ENCODE peak calls at places on chromosomes 1 and 21, in six cellular contexts. One of them, this sample, is unnamed.
A peak's percentile ranks its signal among the peaks of the same experiment; 100 is the strongest.

GRCh38 chr1:18965206-18966173 is 9.0 kb upstream of the IFFO2 start:
- DNase-seq in mesenchymal stem cell: peak; percentile 88
- DNase-seq in IMR-90: peak; percentile 59
- DNase-seq in H9: peak; percentile 59
- DNase-seq in neuronal stem cell: peak; percentile 59
- DNase-seq in H1: no peak
- DNase-seq in this sample: peak; percentile 92

GRCh38 chr1:152886090-152886489 is 8.0 kb downstream of the SMCP start:
- DNase-seq in IMR-90: no peak
- DNase-seq in H9: no peak
- DNase-seq in neuronal stem cell: no peak
- DNase-seq in mesenchymal stem cell: no peak
- DNase-seq in H1: no peak
- DNase-seq in this sample: no peak

GRCh38 chr1:214192825-214193643 is 87.9 kb upstream of the SMYD2 start:
- DNase-seq in H1: no peak
- DNase-seq in H9: no peak
- DNase-seq in mesenchymal stem cell: peak; percentile 22
- DNase-seq in neuronal stem cell: peak; percentile 54
- DNase-seq in IMR-90: no peak
- DNase-seq in this sample: no peak

GRCh38 chr1:211830330-211831142 is at the start of gene LPGAT1:
- DNase-seq in H1: peak; percentile 90
- DNase-seq in neuronal stem cell: peak; percentile 61
- DNase-seq in H9: peak; percentile 80
- DNase-seq in IMR-90: peak; percentile 52
- DNase-seq in mesenchymal stem cell: peak; percentile 76
- DNase-seq in this sample: peak; percentile 69

GRCh38 chr1:12150456-12151200 is 16.2 kb upstream of the TNFRSF1B start:
- DNase-seq in neuronal stem cell: no peak
- DNase-seq in mesenchymal stem cell: no peak
- DNase-seq in H1: no peak
- DNase-seq in IMR-90: no peak
- DNase-seq in H9: no peak
- DNase-seq in this sample: peak; percentile 97

GRCh38 chr1:44282704-44283426 is 69.6 kb downstream of the DMAP1 start:
- DNase-seq in mesenchymal stem cell: no peak
- DNase-seq in IMR-90: no peak
- DNase-seq in H1: no peak
- DNase-seq in neuronal stem cell: no peak
- DNase-seq in H9: no peak
- DNase-seq in this sample: no peak

GRCh38 chr1:45172015-45172414 is 34.4 kb downstream of the ZSWIM5 start:
- DNase-seq in neuronal stem cell: no peak
- DNase-seq in H9: no peak
- DNase-seq in IMR-90: no peak
- DNase-seq in H1: no peak
- DNase-seq in mesenchymal stem cell: no peak
- DNase-seq in this sample: no peak

GRCh38 chr1:199855580-199855979 is 171.9 kb upstream of the NR5A2 start:
- DNase-seq in H1: no peak
- DNase-seq in IMR-90: peak; percentile 68
- DNase-seq in mesenchymal stem cell: peak; percentile 26
- DNase-seq in neuronal stem cell: no peak
- DNase-seq in H9: no peak
- DNase-seq in this sample: peak; percentile 83

GRCh38 chr1:2380816-2381591 is 10.3 kb downstream of the MORN1 start:
- DNase-seq in H1: no peak
- DNase-seq in mesenchymal stem cell: no peak
- DNase-seq in neuronal stem cell: no peak
- DNase-seq in H9: no peak
- DNase-seq in IMR-90: no peak
- DNase-seq in this sample: peak; percentile 53

GRCh38 chr1:147167361-147167760 is 4.9 kb downstream of the PRKAB2 start:
- DNase-seq in H9: no peak
- DNase-seq in mesenchymal stem cell: peak; percentile 98
- DNase-seq in H1: no peak
- DNase-seq in neuronal stem cell: no peak
- DNase-seq in IMR-90: peak; percentile 96
- DNase-seq in this sample: no peak

GRCh38 chr21:28334407-28334806 is 658.3 kb downstream of the LTN1 start:
- DNase-seq in IMR-90: no peak
- DNase-seq in neuronal stem cell: no peak
- DNase-seq in mesenchymal stem cell: no peak
- DNase-seq in H1: no peak
- DNase-seq in H9: no peak
- DNase-seq in this sample: no peak

GRCh38 chr1:108708726-108709660 is 3.7 kb upstream of the FNDC7 start:
- DNase-seq in H9: peak; percentile 75
- DNase-seq in IMR-90: no peak
- DNase-seq in mesenchymal stem cell: no peak
- DNase-seq in H1: peak; percentile 74
- DNase-seq in neuronal stem cell: no peak
- DNase-seq in this sample: no peak

GRCh38 chr1:2492091-2492490 is 16.0 kb downstream of the PLCH2 start:
- DNase-seq in mesenchymal stem cell: no peak
- DNase-seq in H1: no peak
- DNase-seq in H9: no peak
- DNase-seq in neuronal stem cell: no peak
- DNase-seq in IMR-90: no peak
- DNase-seq in this sample: no peak

GRCh38 chr1:207923561-207923960 is 12.6 kb upstream of the CD34 start:
- DNase-seq in neuronal stem cell: no peak
- DNase-seq in H1: no peak
- DNase-seq in mesenchymal stem cell: no peak
- DNase-seq in IMR-90: no peak
- DNase-seq in H9: no peak
- DNase-seq in this sample: no peak

GRCh38 chr1:1039145-1039910 is 19.4 kb downstream of the AGRN start:
- DNase-seq in H1: no peak
- DNase-seq in H9: no peak
- DNase-seq in neuronal stem cell: no peak
- DNase-seq in mesenchymal stem cell: no peak
- DNase-seq in IMR-90: no peak
- DNase-seq in this sample: no peak

GRCh38 chr1:183416850-183417690 is 1.1 kb downstream of the NMNAT2 start:
- DNase-seq in neuronal stem cell: peak; percentile 69
- DNase-seq in IMR-90: peak; percentile 43
- DNase-seq in H1: peak; percentile 89
- DNase-seq in H9: peak; percentile 84
- DNase-seq in mesenchymal stem cell: peak; percentile 68
- DNase-seq in this sample: peak; percentile 70

GRCh38 chr1:53348491-53349368 is 20.9 kb upstream of the LRP8 start:
- DNase-seq in mesenchymal stem cell: no peak
- DNase-seq in neuronal stem cell: no peak
- DNase-seq in H9: peak; percentile 27
- DNase-seq in IMR-90: no peak
- DNase-seq in H1: peak; percentile 41
- DNase-seq in this sample: no peak

GRCh38 chr1:24301395-24302175 is 17.6 kb upstream of the GRHL3 start:
- DNase-seq in neuronal stem cell: no peak
- DNase-seq in H9: no peak
- DNase-seq in IMR-90: no peak
- DNase-seq in mesenchymal stem cell: no peak
- DNase-seq in H1: no peak
- DNase-seq in this sample: no peak

GRCh38 chr1:241992734-241993133 is 6.2 kb downstream of the MAP1LC3C start:
- DNase-seq in mesenchymal stem cell: no peak
- DNase-seq in neuronal stem cell: no peak
- DNase-seq in H1: no peak
- DNase-seq in IMR-90: peak; percentile 17
- DNase-seq in H9: no peak
- DNase-seq in this sample: peak; percentile 65

GRCh38 chr1:53498555-53499142 is 39.5 kb downstream of the DMRTB1 start:
- DNase-seq in H9: no peak
- DNase-seq in neuronal stem cell: no peak
- DNase-seq in H1: no peak
- DNase-seq in mesenchymal stem cell: no peak
- DNase-seq in IMR-90: peak; percentile 49
- DNase-seq in this sample: no peak

GRCh38 chr1:213326666-213327317 is 275.8 kb downstream of the RPS6KC1 start:
- DNase-seq in neuronal stem cell: no peak
- DNase-seq in mesenchymal stem cell: peak; percentile 29
- DNase-seq in H1: no peak
- DNase-seq in IMR-90: peak; percentile 77
- DNase-seq in H9: no peak
- DNase-seq in this sample: peak; percentile 9

GRCh38 chr1:248015801-248016200 is 2.3 kb downstream of the OR2L5 start:
- DNase-seq in neuronal stem cell: no peak
- DNase-seq in mesenchymal stem cell: no peak
- DNase-seq in IMR-90: no peak
- DNase-seq in H1: no peak
- DNase-seq in H9: no peak
- DNase-seq in this sample: no peak

GRCh38 chr1:152954436-152954835 is 7.4 kb downstream of the SPRR5 start:
- DNase-seq in H9: no peak
- DNase-seq in mesenchymal stem cell: no peak
- DNase-seq in H1: no peak
- DNase-seq in neuronal stem cell: no peak
- DNase-seq in IMR-90: no peak
- DNase-seq in this sample: peak; percentile 52

GRCh38 chr1:25821630-25822091 is 1.9 kb downstream of the MTFR1L start:
- DNase-seq in H9: no peak
- DNase-seq in mesenchymal stem cell: no peak
- DNase-seq in IMR-90: peak; percentile 62
- DNase-seq in H1: no peak
- DNase-seq in neuronal stem cell: no peak
- DNase-seq in this sample: no peak

GRCh38 chr1:166166400-166166699 is 451 bp downstream of the FAM78B start:
- DNase-seq in mesenchymal stem cell: no peak
- DNase-seq in H1: peak; percentile 62
- DNase-seq in neuronal stem cell: no peak
- DNase-seq in H9: no peak
- DNase-seq in IMR-90: no peak
- DNase-seq in this sample: no peak

GRCh38 chr1:180415985-180416633 is 86.3 kb downstream of the ACBD6 start:
- DNase-seq in IMR-90: peak; percentile 55
- DNase-seq in mesenchymal stem cell: peak; percentile 28
- DNase-seq in H1: no peak
- DNase-seq in neuronal stem cell: peak; percentile 30
- DNase-seq in H9: no peak
- DNase-seq in this sample: peak; percentile 76

GRCh38 chr21:34537838-34538237 is 25.8 kb upstream of the KCNE1 start:
- DNase-seq in IMR-90: peak; percentile 16
- DNase-seq in H1: no peak
- DNase-seq in mesenchymal stem cell: no peak
- DNase-seq in neuronal stem cell: no peak
- DNase-seq in H9: no peak
- DNase-seq in this sample: no peak

GRCh38 chr1:171786534-171786933 is 5.1 kb downstream of the METTL13 start:
- DNase-seq in mesenchymal stem cell: no peak
- DNase-seq in neuronal stem cell: no peak
- DNase-seq in H9: no peak
- DNase-seq in H1: no peak
- DNase-seq in IMR-90: no peak
- DNase-seq in this sample: no peak

GRCh38 chr1:75964760-75965408 is 32.7 kb upstream of the ASB17 start:
- DNase-seq in H9: no peak
- DNase-seq in IMR-90: peak; percentile 2
- DNase-seq in H1: no peak
- DNase-seq in mesenchymal stem cell: no peak
- DNase-seq in neuronal stem cell: no peak
- DNase-seq in this sample: no peak
- H3K27ac ChIP-seq in H9: no peak overlapping the region
- H3K27ac ChIP-seq in IMR-90: no peak overlapping the region
- H3K27ac ChIP-seq in H1: no peak overlapping the region
- H3K27ac ChIP-seq in mesenchymal stem cell: peak overlapping the region; percentile 73
- H3K27ac ChIP-seq in neuronal stem cell: no peak overlapping the region
- H3K27ac ChIP-seq in this sample: no peak overlapping the region

DNA sequence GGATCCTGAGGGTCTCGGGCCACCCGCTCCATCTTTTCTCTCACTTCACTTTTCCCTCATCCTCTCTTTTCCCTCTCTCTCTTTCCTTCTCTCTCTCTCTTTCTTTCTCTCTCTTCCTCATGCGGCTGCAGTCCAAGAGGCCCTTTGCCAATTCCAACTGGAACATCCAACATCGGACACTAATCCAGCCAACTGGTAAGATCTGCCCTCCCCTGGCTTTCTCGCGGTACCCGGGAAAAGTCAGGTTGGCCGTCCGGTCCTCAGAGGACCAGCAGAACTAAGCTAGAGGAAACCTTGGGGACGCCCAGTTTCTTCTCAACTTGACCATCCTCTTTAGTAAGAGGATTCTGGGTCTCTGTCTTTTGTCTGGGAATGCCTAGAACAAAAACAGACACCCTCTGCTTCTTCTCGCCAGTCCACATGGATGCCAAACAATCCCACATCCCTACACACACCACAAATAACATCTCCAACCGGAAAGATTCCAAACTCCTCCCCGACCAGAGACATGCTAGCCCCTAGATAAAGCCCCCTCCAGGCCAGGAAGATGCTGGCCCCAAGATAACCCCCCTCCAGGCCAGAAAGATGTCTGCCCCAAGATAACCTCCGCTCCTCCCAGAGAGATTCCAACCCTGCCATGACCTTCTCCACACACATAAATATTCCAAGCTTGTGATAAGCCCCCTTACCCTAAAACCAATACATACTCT is 3.2 kb upstream of the SETD4 start:
- DNase-seq in IMR-90: no peak
- DNase-seq in H9: no peak
- DNase-seq in H1: no peak
- DNase-seq in neuronal stem cell: no peak
- DNase-seq in mesenchymal stem cell: no peak
- DNase-seq in this sample: no peak
- H2AFZ ChIP-seq in IMR-90: no peak overlapping the region
- H2AFZ ChIP-seq in H9: no peak overlapping the region
- H2AFZ ChIP-seq in H1: no peak overlapping the region
- H2AFZ ChIP-seq in neuronal stem cell: peak overlapping the region; percentile 32
- H2AFZ ChIP-seq in mesenchymal stem cell: no peak overlapping the region
- H2AFZ ChIP-seq in this sample: no peak overlapping the region

GRCh38 chr21:42797522-42797921 is 81.8 kb downstream of the WDR4 start:
- DNase-seq in neuronal stem cell: no peak
- DNase-seq in H1: no peak
- DNase-seq in mesenchymal stem cell: no peak
- DNase-seq in H9: no peak
- DNase-seq in IMR-90: no peak
- DNase-seq in this sample: no peak

GRCh38 chr21:42796327-42797062 is 82.8 kb downstream of the WDR4 start:
- DNase-seq in IMR-90: no peak
- DNase-seq in mesenchymal stem cell: no peak
- DNase-seq in H9: no peak
- DNase-seq in neuronal stem cell: no peak
- DNase-seq in H1: no peak
- DNase-seq in this sample: no peak

GRCh38 chr21:42798106-42798505 is 81.2 kb downstream of the WDR4 start:
- DNase-seq in neuronal stem cell: no peak
- DNase-seq in H9: no peak
- DNase-seq in H1: no peak
- DNase-seq in mesenchymal stem cell: no peak
- DNase-seq in IMR-90: no peak
- DNase-seq in this sample: no peak

GRCh38 chr21:42799516-42799915 is 79.8 kb downstream of the WDR4 start:
- DNase-seq in H1: peak; percentile 35
- DNase-seq in neuronal stem cell: no peak
- DNase-seq in mesenchymal stem cell: no peak
- DNase-seq in IMR-90: no peak
- DNase-seq in H9: peak; percentile 10
- DNase-seq in this sample: no peak

GRCh38 chr21:42799948-42800347 is 79.4 kb downstream of the WDR4 start:
- DNase-seq in mesenchymal stem cell: no peak
- DNase-seq in neuronal stem cell: no peak
- DNase-seq in H1: peak; percentile 32
- DNase-seq in IMR-90: no peak
- DNase-seq in H9: peak; percentile 20
- DNase-seq in this sample: no peak
- H2BK120ac ChIP-seq in mesenchymal stem cell: no peak overlapping the region
- H2BK120ac ChIP-seq in neuronal stem cell: no peak overlapping the region
- H2BK120ac ChIP-seq in H1: no peak overlapping the region
- H2BK120ac ChIP-seq in IMR-90: no peak overlapping the region
- H2BK120ac ChIP-seq in H9: no peak overlapping the region
- H2BK120ac ChIP-seq in this sample: no peak overlapping the region

GRCh38 chr1:226126824-226127591 is 59.5 kb downstream of the ACBD3 start:
- DNase-seq in IMR-90: no peak
- DNase-seq in H9: no peak
- DNase-seq in H1: no peak
- DNase-seq in neuronal stem cell: no peak
- DNase-seq in mesenchymal stem cell: no peak
- DNase-seq in this sample: peak; percentile 83
- H3K27ac ChIP-seq in IMR-90: no peak overlapping the region
- H3K27ac ChIP-seq in H9: no peak overlapping the region
- H3K27ac ChIP-seq in H1: no peak overlapping the region
- H3K27ac ChIP-seq in neuronal stem cell: no peak overlapping the region
- H3K27ac ChIP-seq in mesenchymal stem cell: no peak overlapping the region
- H3K27ac ChIP-seq in this sample: no peak overlapping the region

This sample was measured in trophoblast cell.